ENCODE peak calls at places on chromosomes 12 and 14, in seven cellular contexts. A, X, G, I, F, K and U are unnamed samples.

GRCh38 chr12:122508163-122508562 is 7.4 kb upstream of the ZCCHC8 start:
- DNase-seq in A (no peak), X (no peak), G (no peak), I (no peak), F (no peak), K (no peak), U (no peak)

GRCh38 chr14:85248881-85249635 is 280.9 kb upstream of the FLRT2 start:
- DNase-seq in A (no peak), X (no peak), G (no peak), I (no peak), F (no peak), K (no peak), U (peak; percentile 17)

GRCh38 chr14:104866451-104867370 is 1.6 kb downstream of the CEP170B start:
- DNase-seq in A (no peak), X (no peak), G (no peak), I (no peak), F (no peak), K (peak; percentile 46), U (no peak)

GRCh38 chr12:100127766-100128508 is 14.7 kb downstream of the BLTP3B start:
- DNase-seq in A (no peak), X (no peak), G (peak; percentile 28), I (no peak), F (peak; percentile 93), K (no peak), U (peak; percentile 77)

GRCh38 chr14:86035882-86036281 is 505.9 kb downstream of the FLRT2 start:
- DNase-seq in A (no peak), X (no peak), G (no peak), I (no peak), F (peak; percentile 53), K (no peak), U (no peak)

GRCh38 chr12:81369175-81369574 is 291.3 kb downstream of the ACSS3 start:
- DNase-seq in A (no peak), X (no peak), G (no peak), I (no peak), F (no peak), K (no peak), U (no peak)

GRCh38 chr12:105226219-105226618 is 9.8 kb downstream of the APPL2 start:
- DNase-seq in A (no peak), X (no peak), G (peak; percentile 86), I (no peak), F (no peak), K (no peak), U (peak; percentile 96)

GRCh38 chr12:118068361-118068958 is 7.5 kb upstream of the WSB2 start:
- DNase-seq in A (no peak), X (no peak), G (no peak), I (no peak), F (no peak), K (no peak), U (no peak)

GRCh38 chr14:66440806-66441205 is 45.4 kb upstream of the CCDC196 start:
- DNase-seq in A (no peak), X (no peak), G (no peak), I (no peak), F (no peak), K (no peak), U (no peak)

GRCh38 chr14:32432813-32433538 is 103.9 kb downstream of the AKAP6 start:
- DNase-seq in A (no peak), X (no peak), G (no peak), I (no peak), F (no peak), K (no peak), U (no peak)

GRCh38 chr12:49487605-49488004 is 51.2 kb upstream of the KCNH3 start:
- DNase-seq in A (no peak), X (no peak), G (no peak), I (no peak), F (no peak), K (no peak), U (no peak)

GRCh38 chr14:22333408-22334274 is 255.4 kb downstream of the DAD1 start:
- DNase-seq in A (no peak), X (no peak), G (no peak), I (no peak), F (peak; percentile 32), K (no peak), U (peak; percentile 19)

GRCh38 chr14:75023108-75023507 is 20.4 kb downstream of the EIF2B2 start:
- DNase-seq in A (no peak), X (no peak), G (no peak), I (no peak), F (no peak), K (no peak), U (no peak)

GRCh38 chr12:101243074-101243473 is 33.0 kb upstream of the SLC5A8 start:
- DNase-seq in A (no peak), X (no peak), G (no peak), I (no peak), F (no peak), K (no peak), U (no peak)

GRCh38 chr12:131808744-131809371 is 19.3 kb upstream of the MMP17 start:
- DNase-seq in A (no peak), X (no peak), G (no peak), I (peak; percentile 39), F (peak; percentile 87), K (peak; percentile 83), U (peak; percentile 12)